ENCODE peak calls at places on chromosome 1, in nine cellular contexts. One of them, this sample, is unnamed.

GRCh38 chr1:94305704-94306103 is 68.3 kb upstream of the ARHGAP29 start:
- DNase-seq in anterior cingulate cortex: no peak
- DNase-seq in Caki2: no peak
- DNase-seq in thoracic aorta: no peak
- DNase-seq in fibroblast of the conjunctiva: no peak
- DNase-seq in GM23248: peak; percentile 81
- DNase-seq in NCI-H2081: no peak
- DNase-seq in substantia nigra: no peak
- DNase-seq in left lung: no peak
- DNase-seq in this sample: no peak

GRCh38 chr1:29469457-29469856 is 233.1 kb downstream of the PTPRU start:
- DNase-seq in anterior cingulate cortex: no peak
- DNase-seq in Caki2: no peak
- DNase-seq in thoracic aorta: no peak
- DNase-seq in fibroblast of the conjunctiva: no peak
- DNase-seq in GM23248: peak; percentile 25
- DNase-seq in NCI-H2081: no peak
- DNase-seq in substantia nigra: peak; percentile 95
- DNase-seq in left lung: no peak
- DNase-seq in this sample: no peak

GRCh38 chr1:198462365-198463025 is 78.0 kb downstream of the ATP6V1G3 start:
- DNase-seq in anterior cingulate cortex: no peak
- DNase-seq in Caki2: no peak
- DNase-seq in thoracic aorta: no peak
- DNase-seq in fibroblast of the conjunctiva: no peak
- DNase-seq in GM23248: peak; percentile 81
- DNase-seq in NCI-H2081: no peak
- DNase-seq in substantia nigra: no peak
- DNase-seq in left lung: no peak
- DNase-seq in this sample: no peak

GRCh38 chr1:99685516-99686180 is 39.7 kb downstream of the PALMD start:
- DNase-seq in anterior cingulate cortex: peak; percentile 10
- DNase-seq in Caki2: peak; percentile 85
- DNase-seq in thoracic aorta: peak; percentile 21
- DNase-seq in fibroblast of the conjunctiva: peak; percentile 84
- DNase-seq in GM23248: peak; percentile 92
- DNase-seq in NCI-H2081: peak; percentile 67
- DNase-seq in substantia nigra: peak; percentile 46
- DNase-seq in left lung: no peak
- DNase-seq in this sample: peak; percentile 80

GRCh38 chr1:206829875-206830274 is 35.5 kb upstream of the IL20 start:
- DNase-seq in anterior cingulate cortex: no peak
- DNase-seq in Caki2: no peak
- DNase-seq in thoracic aorta: no peak
- DNase-seq in fibroblast of the conjunctiva: no peak
- DNase-seq in GM23248: no peak
- DNase-seq in NCI-H2081: no peak
- DNase-seq in substantia nigra: no peak
- DNase-seq in left lung: no peak
- DNase-seq in this sample: no peak

GRCh38 chr1:41957568-41957967 is 38.8 kb upstream of the HIVEP3 start:
- DNase-seq in anterior cingulate cortex: no peak
- DNase-seq in Caki2: no peak
- DNase-seq in thoracic aorta: no peak
- DNase-seq in fibroblast of the conjunctiva: no peak
- DNase-seq in GM23248: peak; percentile 94
- DNase-seq in NCI-H2081: no peak
- DNase-seq in substantia nigra: no peak
- DNase-seq in left lung: no peak
- DNase-seq in this sample: no peak

GRCh38 chr1:202130275-202130646 is 7.5 kb downstream of the GPR37L1 start:
- DNase-seq in anterior cingulate cortex: peak; percentile 89
- DNase-seq in Caki2: no peak
- DNase-seq in thoracic aorta: no peak
- DNase-seq in fibroblast of the conjunctiva: no peak
- DNase-seq in GM23248: no peak
- DNase-seq in NCI-H2081: no peak
- DNase-seq in substantia nigra: peak; percentile 64
- DNase-seq in left lung: no peak
- DNase-seq in this sample: no peak

GRCh38 chr1:187185389-187185788 is 356.6 kb downstream of the PLA2G4A start:
- DNase-seq in anterior cingulate cortex: no peak
- DNase-seq in Caki2: no peak
- DNase-seq in thoracic aorta: no peak
- DNase-seq in fibroblast of the conjunctiva: no peak
- DNase-seq in GM23248: no peak
- DNase-seq in NCI-H2081: peak; percentile 19
- DNase-seq in substantia nigra: no peak
- DNase-seq in left lung: no peak
- DNase-seq in this sample: no peak

GRCh38 chr1:176843352-176844297 is 320.9 kb downstream of the ASTN1 start:
- DNase-seq in anterior cingulate cortex: no peak
- DNase-seq in Caki2: peak; percentile 12
- DNase-seq in thoracic aorta: no peak
- DNase-seq in fibroblast of the conjunctiva: peak; percentile 42
- DNase-seq in GM23248: peak; percentile 78
- DNase-seq in NCI-H2081: peak; percentile 57
- DNase-seq in substantia nigra: peak; percentile 8
- DNase-seq in left lung: no peak
- DNase-seq in this sample: peak; percentile 15

GRCh38 chr1:193406901-193407300 is 220.5 kb upstream of the B3GALT2 start:
- DNase-seq in anterior cingulate cortex: no peak
- DNase-seq in Caki2: peak; percentile 58
- DNase-seq in thoracic aorta: no peak
- DNase-seq in fibroblast of the conjunctiva: peak; percentile 45
- DNase-seq in GM23248: peak; percentile 76
- DNase-seq in NCI-H2081: peak; percentile 74
- DNase-seq in substantia nigra: no peak
- DNase-seq in left lung: no peak
- DNase-seq in this sample: peak; percentile 41

GRCh38 chr1:165688046-165688445 is 10.3 kb downstream of the ALDH9A1 start:
- DNase-seq in anterior cingulate cortex: no peak
- DNase-seq in Caki2: no peak
- DNase-seq in thoracic aorta: no peak
- DNase-seq in fibroblast of the conjunctiva: no peak
- DNase-seq in GM23248: no peak
- DNase-seq in NCI-H2081: no peak
- DNase-seq in substantia nigra: no peak
- DNase-seq in left lung: no peak
- DNase-seq in this sample: no peak

GRCh38 chr1:3250624-3251023 is 181.6 kb downstream of the PRDM16 start:
- DNase-seq in anterior cingulate cortex: no peak
- DNase-seq in Caki2: no peak
- DNase-seq in thoracic aorta: no peak
- DNase-seq in fibroblast of the conjunctiva: no peak
- DNase-seq in GM23248: no peak
- DNase-seq in NCI-H2081: no peak
- DNase-seq in substantia nigra: no peak
- DNase-seq in left lung: peak; percentile 39
- DNase-seq in this sample: no peak

GRCh38 chr1:173122958-173123852 is 72.5 kb upstream of the TNFSF18 start:
- DNase-seq in anterior cingulate cortex: peak; percentile 35
- DNase-seq in Caki2: peak; percentile 26
- DNase-seq in thoracic aorta: no peak
- DNase-seq in fibroblast of the conjunctiva: peak; percentile 89
- DNase-seq in GM23248: peak; percentile 89
- DNase-seq in NCI-H2081: no peak
- DNase-seq in substantia nigra: no peak
- DNase-seq in left lung: peak; percentile 77
- DNase-seq in this sample: peak; percentile 80

GRCh38 chr1:67793562-67793961 is 39.7 kb downstream of the GNG12 start:
- DNase-seq in anterior cingulate cortex: no peak
- DNase-seq in Caki2: peak; percentile 14
- DNase-seq in thoracic aorta: no peak
- DNase-seq in fibroblast of the conjunctiva: peak; percentile 50
- DNase-seq in GM23248: peak; percentile 63
- DNase-seq in NCI-H2081: no peak
- DNase-seq in substantia nigra: no peak
- DNase-seq in left lung: no peak
- DNase-seq in this sample: no peak

GRCh38 chr1:222240536-222241181 is 307.2 kb downstream of the HHIPL2 start:
- DNase-seq in anterior cingulate cortex: no peak
- DNase-seq in Caki2: peak; percentile 9
- DNase-seq in thoracic aorta: no peak
- DNase-seq in fibroblast of the conjunctiva: no peak
- DNase-seq in GM23248: peak; percentile 63
- DNase-seq in NCI-H2081: no peak
- DNase-seq in substantia nigra: no peak
- DNase-seq in left lung: no peak
- DNase-seq in this sample: peak; percentile 29

GRCh38 chr1:15153184-15153841 is at the start of gene TMEM51:
- DNase-seq in anterior cingulate cortex: no peak
- DNase-seq in Caki2: peak; percentile 77
- DNase-seq in thoracic aorta: no peak
- DNase-seq in fibroblast of the conjunctiva: no peak
- DNase-seq in GM23248: peak; percentile 56
- DNase-seq in NCI-H2081: peak; percentile 47
- DNase-seq in substantia nigra: peak; percentile 56
- DNase-seq in left lung: peak; percentile 92
- DNase-seq in this sample: no peak

GRCh38 chr1:212699104-212699838 is 369 bp downstream of the BATF3 start:
- DNase-seq in anterior cingulate cortex: no peak
- DNase-seq in Caki2: peak; percentile 50
- DNase-seq in thoracic aorta: peak; percentile 4
- DNase-seq in fibroblast of the conjunctiva: no peak
- DNase-seq in GM23248: peak; percentile 81
- DNase-seq in NCI-H2081: peak; percentile 75
- DNase-seq in substantia nigra: no peak
- DNase-seq in left lung: peak; percentile 90
- DNase-seq in this sample: no peak

GRCh38 chr1:51576085-51576444 is 40.8 kb upstream of the OSBPL9 start:
- DNase-seq in anterior cingulate cortex: no peak
- DNase-seq in Caki2: no peak
- DNase-seq in thoracic aorta: no peak
- DNase-seq in fibroblast of the conjunctiva: no peak
- DNase-seq in GM23248: no peak
- DNase-seq in NCI-H2081: no peak
- DNase-seq in substantia nigra: no peak
- DNase-seq in left lung: no peak
- DNase-seq in this sample: no peak

GRCh38 chr1:232893481-232894313 is 56.7 kb upstream of the NTPCR start:
- DNase-seq in anterior cingulate cortex: no peak
- DNase-seq in Caki2: no peak
- DNase-seq in thoracic aorta: no peak
- DNase-seq in fibroblast of the conjunctiva: no peak
- DNase-seq in GM23248: peak; percentile 26
- DNase-seq in NCI-H2081: no peak
- DNase-seq in substantia nigra: no peak
- DNase-seq in left lung: no peak
- DNase-seq in this sample: no peak

GRCh38 chr1:17167783-17168479 is 37.0 kb upstream of the PADI1 start:
- DNase-seq in anterior cingulate cortex: no peak
- DNase-seq in Caki2: peak; percentile 97
- DNase-seq in thoracic aorta: no peak
- DNase-seq in fibroblast of the conjunctiva: no peak
- DNase-seq in GM23248: peak; percentile 94
- DNase-seq in NCI-H2081: peak; percentile 68
- DNase-seq in substantia nigra: no peak
- DNase-seq in left lung: no peak
- DNase-seq in this sample: no peak

GRCh38 chr1:165234149-165234548 is 122.4 kb downstream of the LMX1A start:
- DNase-seq in anterior cingulate cortex: no peak
- DNase-seq in Caki2: no peak
- DNase-seq in thoracic aorta: no peak
- DNase-seq in fibroblast of the conjunctiva: no peak
- DNase-seq in GM23248: no peak
- DNase-seq in NCI-H2081: no peak
- DNase-seq in substantia nigra: no peak
- DNase-seq in left lung: no peak
- DNase-seq in this sample: no peak

GRCh38 chr1:22048351-22049192 is 3.9 kb upstream of the CDC42 start:
- DNase-seq in anterior cingulate cortex: no peak
- DNase-seq in Caki2: peak; percentile 36
- DNase-seq in thoracic aorta: no peak
- DNase-seq in fibroblast of the conjunctiva: no peak
- DNase-seq in GM23248: peak; percentile 70
- DNase-seq in NCI-H2081: no peak
- DNase-seq in substantia nigra: no peak
- DNase-seq in left lung: no peak
- DNase-seq in this sample: no peak

GRCh38 chr1:44361478-44361877 is 6.4 kb upstream of the ERI3 start:
- DNase-seq in anterior cingulate cortex: no peak
- DNase-seq in Caki2: no peak
- DNase-seq in thoracic aorta: no peak
- DNase-seq in fibroblast of the conjunctiva: no peak
- DNase-seq in GM23248: peak; percentile 13
- DNase-seq in NCI-H2081: no peak
- DNase-seq in substantia nigra: no peak
- DNase-seq in left lung: no peak
- DNase-seq in this sample: no peak

GRCh38 chr1:166377896-166378295 is 211.1 kb upstream of the FAM78B start:
- DNase-seq in anterior cingulate cortex: no peak
- DNase-seq in Caki2: no peak
- DNase-seq in thoracic aorta: no peak
- DNase-seq in fibroblast of the conjunctiva: no peak
- DNase-seq in GM23248: no peak
- DNase-seq in NCI-H2081: no peak
- DNase-seq in substantia nigra: no peak
- DNase-seq in left lung: no peak
- DNase-seq in this sample: no peak

GRCh38 chr1:33338495-33339211 is 17.8 kb upstream of the A3GALT2 start:
- DNase-seq in anterior cingulate cortex: no peak
- DNase-seq in Caki2: no peak
- DNase-seq in thoracic aorta: no peak
- DNase-seq in fibroblast of the conjunctiva: peak; percentile 76
- DNase-seq in GM23248: peak; percentile 92
- DNase-seq in NCI-H2081: no peak
- DNase-seq in substantia nigra: peak; percentile 56
- DNase-seq in left lung: no peak
- DNase-seq in this sample: peak; percentile 69

GRCh38 chr1:173868266-173869107 is at the start of gene ZBTB37:
- DNase-seq in anterior cingulate cortex: no peak
- DNase-seq in Caki2: peak; percentile 79
- DNase-seq in thoracic aorta: peak; percentile 32
- DNase-seq in fibroblast of the conjunctiva: no peak
- DNase-seq in GM23248: peak; percentile 74
- DNase-seq in NCI-H2081: peak; percentile 84
- DNase-seq in substantia nigra: peak; percentile 97
- DNase-seq in left lung: peak; percentile 97
- DNase-seq in this sample: no peak

GRCh38 chr1:100921110-100921706 is 25.3 kb downstream of the SLC30A7 start:
- DNase-seq in anterior cingulate cortex: no peak
- DNase-seq in Caki2: peak; percentile 17
- DNase-seq in thoracic aorta: no peak
- DNase-seq in fibroblast of the conjunctiva: peak; percentile 48
- DNase-seq in GM23248: peak; percentile 65
- DNase-seq in NCI-H2081: peak; percentile 34
- DNase-seq in substantia nigra: no peak
- DNase-seq in left lung: no peak
- DNase-seq in this sample: no peak

GRCh38 chr1:180042994-180043622 is 88.5 kb downstream of the CEP350 start:
- DNase-seq in anterior cingulate cortex: no peak
- DNase-seq in Caki2: no peak
- DNase-seq in thoracic aorta: no peak
- DNase-seq in fibroblast of the conjunctiva: peak; percentile 5
- DNase-seq in GM23248: peak; percentile 77
- DNase-seq in NCI-H2081: no peak
- DNase-seq in substantia nigra: no peak
- DNase-seq in left lung: no peak
- DNase-seq in this sample: no peak

GRCh38 chr1:197268012-197268411 is at the start of gene CRB1:
- DNase-seq in anterior cingulate cortex: no peak
- DNase-seq in Caki2: no peak
- DNase-seq in thoracic aorta: no peak
- DNase-seq in fibroblast of the conjunctiva: no peak
- DNase-seq in GM23248: peak; percentile 2
- DNase-seq in NCI-H2081: peak; percentile 74
- DNase-seq in substantia nigra: peak; percentile 31
- DNase-seq in left lung: peak; percentile 31
- DNase-seq in this sample: no peak

GRCh38 chr1:161989801-161990200 is 33.9 kb downstream of the OLFML2B start:
- DNase-seq in anterior cingulate cortex: no peak
- DNase-seq in Caki2: no peak
- DNase-seq in thoracic aorta: no peak
- DNase-seq in fibroblast of the conjunctiva: no peak
- DNase-seq in GM23248: no peak
- DNase-seq in NCI-H2081: no peak
- DNase-seq in substantia nigra: no peak
- DNase-seq in left lung: no peak
- DNase-seq in this sample: no peak

GRCh38 chr1:30648408-30649000 is 74.9 kb downstream of the MATN1 start:
- DNase-seq in anterior cingulate cortex: no peak
- DNase-seq in Caki2: no peak
- DNase-seq in thoracic aorta: no peak
- DNase-seq in fibroblast of the conjunctiva: no peak
- DNase-seq in GM23248: no peak
- DNase-seq in NCI-H2081: no peak
- DNase-seq in substantia nigra: no peak
- DNase-seq in left lung: no peak
- DNase-seq in this sample: peak; percentile 4

This sample was measured in retinal pigment epithelial cell.